ENCODE peak calls at places on chromosomes 2 and 18, in six cellular contexts. S is fibroblast of lung, R is heart left ventricle, I is gastrocnemius medialis, K is heart right ventricle, C is Peyer's patch. Z is an unnamed sample.

GRCh38 chr2:48530033-48530804 is at the start of gene STON1:
- DNase-seq in S (peak), C (peak), I (no peak), R (peak), K (peak), Z (no peak)

GRCh38 chr18:38262666-38263065 is 697.1 kb upstream of the CELF4 start:
- DNase-seq in K (no peak), R (no peak), S (no peak), C (no peak), I (no peak), Z (no peak)

GRCh38 chr2:26911911-26912861 is 58.3 kb upstream of the MAPRE3 start:
- DNase-seq in K (no peak), R (no peak), I (no peak), C (no peak), S (no peak), Z (no peak)

GRCh38 chr2:169143998-169144397 is 74.6 kb downstream of the DHRS9 start:
- DNase-seq in K (no peak), R (no peak), I (no peak), C (no peak), S (no peak), Z (no peak)

GRCh38 chr2:204207851-204208250 is 271.3 kb downstream of the ICOS start:
- DNase-seq in I (no peak), R (no peak), S (no peak), K (no peak), C (no peak), Z (no peak)

GRCh38 chr2:94879982-94880377 is 8.8 kb downstream of the TEKT4 start:
- DNase-seq in C (no peak), I (no peak), K (no peak), R (no peak), S (no peak), Z (no peak)

GRCh38 chr2:128751751-128752150 is 433.1 kb upstream of the HS6ST1 start:
- DNase-seq in K (no peak), R (no peak), I (no peak), C (no peak), S (no peak), Z (no peak)

GRCh38 chr2:31383471-31384153 is 30.9 kb downstream of the XDH start:
- DNase-seq in S (peak), I (no peak), C (no peak), R (no peak), K (no peak), Z (no peak)

GRCh38 chr2:228599781-228600180 is 418.3 kb upstream of the SPHKAP start:
- DNase-seq in R (no peak), I (no peak), C (no peak), S (no peak), K (no peak), Z (no peak)

GRCh38 chr2:39898934-39899333 is 119.9 kb upstream of the THUMPD2 start:
- DNase-seq in S (no peak), I (no peak), K (no peak), R (no peak), C (no peak), Z (no peak)
- H3K27ac ChIP-seq in S (no peak), I (no peak), K (no peak), R (no peak), C (no peak), Z (no peak)

GRCh38 chr2:181471783-181472182 is 14.6 kb downstream of the ITGA4 start:
- DNase-seq in R (no peak), S (no peak), K (no peak), C (no peak), I (no peak), Z (no peak)
- H3K27ac ChIP-seq in R (no peak), S (no peak), K (peak), C (no peak), I (no peak), Z (no peak)

GRCh38 chr2:61633250-61633649 is 95.1 kb upstream of the XPO1 start:
- DNase-seq in C (no peak), I (no peak), S (peak), K (no peak), R (no peak), Z (no peak)
- H3K27ac ChIP-seq in C (no peak), I (no peak), S (no peak), K (no peak), R (no peak), Z (no peak)

GRCh38 chr2:37852585-37853014 is 72.5 kb upstream of the RMDN2 start:
- DNase-seq in I (no peak), K (no peak), S (no peak), C (no peak), R (no peak), Z (no peak)

GRCh38 chr2:37851428-37851827 is 73.7 kb upstream of the RMDN2 start:
- DNase-seq in S (no peak), I (no peak), K (no peak), C (no peak), R (no peak), Z (no peak)

GRCh38 chr2:37849908-37850307 is 75.2 kb upstream of the RMDN2 start:
- DNase-seq in I (no peak), C (no peak), K (no peak), R (no peak), S (no peak), Z (peak)

GRCh38 chr2:37854676-37855282 is 70.3 kb upstream of the RMDN2 start:
- DNase-seq in I (no peak), S (no peak), K (no peak), R (no peak), C (no peak), Z (peak)

GRCh38 chr2:37851828-37852584 is 73.1 kb upstream of the RMDN2 start:
- DNase-seq in R (no peak), C (no peak), I (no peak), S (no peak), K (no peak), Z (peak)
- H3K27ac ChIP-seq in R (peak), C (no peak), I (peak), S (no peak), K (peak), Z (peak)

GRCh38 chr2:36360063-36360462 is 4.5 kb downstream of the CRIM1 start:
- DNase-seq in C (no peak), R (no peak), K (no peak), S (no peak), I (no peak), Z (no peak)
- H3K27ac ChIP-seq in C (no peak), R (no peak), K (no peak), S (peak), I (peak), Z (peak)

GRCh38 chr2:125746321-125746983 is 909.5 kb upstream of the GYPC start:
- DNase-seq in K (no peak), S (no peak), R (no peak), C (no peak), I (no peak), Z (no peak)

DNA sequence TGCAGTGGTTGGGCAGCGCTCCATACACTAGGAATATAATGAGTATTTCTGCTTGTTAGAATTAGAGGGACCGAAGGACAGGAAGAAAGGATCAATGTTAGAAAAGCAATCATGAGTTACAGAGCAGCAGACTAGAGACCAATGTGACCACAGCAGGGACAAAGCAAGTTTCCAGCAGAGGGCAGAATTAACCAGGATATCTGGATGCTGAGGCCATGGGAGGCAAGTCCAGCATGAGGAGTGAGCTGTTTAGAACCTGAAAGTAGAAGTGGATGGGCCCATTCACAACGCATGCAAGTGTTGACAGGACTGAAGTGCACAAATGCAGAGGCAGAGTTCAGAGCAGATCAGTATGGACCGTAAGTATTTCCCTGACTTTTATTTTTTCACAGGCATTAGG is 910.4 kb upstream of the GYPC start:
- DNase-seq in C (no peak), I (no peak), K (no peak), S (peak), R (no peak), Z (no peak)
- H3K27ac ChIP-seq in C (no peak), I (no peak), K (no peak), S (no peak), R (no peak), Z (no peak)

DNA sequence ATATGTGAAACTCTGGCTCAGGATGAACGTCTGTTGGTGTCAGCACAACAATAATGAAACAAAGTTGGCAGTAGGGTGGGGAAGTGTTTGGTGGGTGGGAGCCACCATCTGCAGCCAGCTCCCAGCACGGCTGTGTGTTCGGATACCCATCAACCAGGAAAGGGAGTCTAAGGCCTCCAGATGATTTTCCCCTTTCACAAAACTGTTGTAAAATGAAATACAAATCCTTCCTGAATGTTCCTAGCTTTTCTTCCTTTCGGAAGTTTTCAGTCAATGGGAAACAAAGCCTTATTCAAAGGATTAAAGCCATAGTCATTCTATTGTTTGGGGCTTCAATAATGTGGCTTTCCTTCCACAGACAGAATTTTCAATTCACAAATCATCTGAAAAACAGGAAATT is 14.5 kb upstream of the DARS1 start:
- DNase-seq in K (no peak), C (no peak), R (no peak), I (no peak), S (no peak), Z (no peak)
- H3K27ac ChIP-seq in K (peak), C (no peak), R (peak), I (peak), S (no peak), Z (no peak)

GRCh38 chr2:42133771-42134195 is 35.4 kb upstream of the EML4 start:
- DNase-seq in R (no peak), I (no peak), S (no peak), C (no peak), K (no peak), Z (no peak)
- H3K27ac ChIP-seq in R (peak), I (no peak), S (peak), C (peak), K (peak), Z (peak)

DNA sequence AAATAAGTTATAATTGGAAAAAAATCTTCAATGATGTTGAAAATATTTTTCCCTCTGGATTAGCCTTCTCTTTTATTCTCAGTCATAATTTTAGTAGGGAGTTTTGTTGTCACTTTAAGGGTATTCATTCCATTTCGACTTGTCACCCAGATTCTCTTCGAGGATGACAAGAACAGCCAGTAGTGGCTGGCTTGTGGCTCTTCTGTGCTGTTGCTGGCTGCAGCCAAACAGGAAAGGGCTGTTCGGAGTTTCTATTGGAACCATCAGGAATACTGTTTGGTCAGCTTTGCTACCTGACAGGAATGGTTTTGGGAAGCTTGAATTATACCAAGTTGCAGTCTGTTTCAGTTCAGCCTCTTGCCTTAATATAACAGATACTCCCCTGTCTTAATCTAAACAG is 41.6 kb downstream of the MGAT5 start:
- DNase-seq in S (no peak), K (no peak), I (peak), R (no peak), C (no peak), Z (no peak)
- H3K27ac ChIP-seq in S (no peak), K (peak), I (no peak), R (peak), C (peak), Z (peak)

DNA sequence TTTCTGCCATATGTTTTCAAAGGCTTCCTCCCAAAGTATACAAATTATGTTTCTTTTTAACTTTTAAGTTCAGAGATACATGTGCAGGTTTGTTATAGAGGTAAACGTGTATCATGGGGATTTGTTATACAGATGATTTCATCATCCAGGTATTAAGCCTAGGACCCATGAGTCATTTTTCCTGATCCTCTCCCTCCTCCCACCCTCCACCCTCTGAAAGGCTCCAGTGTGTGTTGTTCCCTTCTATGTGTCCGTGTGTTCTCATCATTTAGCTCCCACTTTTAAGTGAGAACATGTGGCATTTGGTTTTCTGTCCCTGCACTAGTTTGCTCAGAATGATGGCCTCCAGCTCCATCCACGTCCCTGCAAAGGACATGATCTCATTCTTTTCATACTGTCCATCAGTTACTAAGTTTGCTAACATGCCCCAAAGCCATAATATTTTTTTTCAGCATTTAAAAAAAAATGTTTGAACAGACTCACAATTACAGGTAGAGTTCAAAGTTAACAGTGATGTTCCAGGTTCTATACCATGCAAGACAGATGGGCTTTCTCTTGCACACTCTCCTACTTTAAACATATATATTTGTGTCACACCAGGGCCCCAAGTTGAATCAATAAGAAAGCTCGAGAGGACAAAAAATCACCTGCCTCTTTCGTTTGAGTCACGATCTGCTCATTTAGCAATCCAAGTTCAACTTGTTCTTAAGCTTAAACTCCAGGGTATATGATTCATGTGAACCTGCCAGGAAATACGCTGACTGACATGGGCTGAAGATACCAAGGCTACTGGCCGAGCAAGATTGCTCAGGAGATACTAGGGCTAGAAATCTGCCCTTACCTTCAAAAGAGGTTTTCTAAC is 77.6 kb downstream of the AP1S3 start:
- DNase-seq in K (no peak), C (no peak), S (peak), I (no peak), R (no peak), Z (no peak)
- H3K27ac ChIP-seq in K (peak), C (no peak), S (no peak), I (no peak), R (no peak), Z (no peak)

Z was measured in vagina.